ENCODE peak calls at places on chromosomes 11 and 22, in four cellular contexts. One of them, this sample, is unnamed.

GRCh38 chr11:134510171-134510570 is 98.1 kb upstream of the B3GAT1 start:
- DNase-seq in T-cell: no peak
- DNase-seq in AG08395: no peak
- DNase-seq in brain pericyte: no peak
- DNase-seq in this sample: no peak

GRCh38 chr11:75536786-75537629 is 11.3 kb upstream of the GDPD5 start:
- DNase-seq in T-cell: peak; percentile 18
- DNase-seq in AG08395: no peak
- DNase-seq in brain pericyte: no peak
- DNase-seq in this sample: no peak

GRCh38 chr11:66343176-66343575 is 1.7 kb downstream of the BRMS1 start:
- DNase-seq in T-cell: no peak
- DNase-seq in AG08395: no peak
- DNase-seq in brain pericyte: no peak
- DNase-seq in this sample: peak; percentile 10

GRCh38 chr11:1153951-1154487 is 3.7 kb upstream of the MUC5AC start:
- DNase-seq in T-cell: no peak
- DNase-seq in AG08395: peak; percentile 96
- DNase-seq in brain pericyte: peak; percentile 41
- DNase-seq in this sample: peak; percentile 73

GRCh38 chr11:1782026-1782696 is 18.4 kb upstream of the CTSD start:
- DNase-seq in T-cell: no peak
- DNase-seq in AG08395: no peak
- DNase-seq in brain pericyte: no peak
- DNase-seq in this sample: no peak

GRCh38 chr22:29224121-29224858 is 18.6 kb downstream of the EMID1 start:
- DNase-seq in T-cell: no peak
- DNase-seq in AG08395: no peak
- DNase-seq in brain pericyte: no peak
- DNase-seq in this sample: peak; percentile 67

GRCh38 chr11:118878187-118878586 is 5.5 kb upstream of the CXCR5 start:
- DNase-seq in T-cell: no peak
- DNase-seq in AG08395: no peak
- DNase-seq in brain pericyte: no peak
- DNase-seq in this sample: no peak

GRCh38 chr11:82871646-82872045 is 28.6 kb downstream of the PRCP start:
- DNase-seq in T-cell: no peak
- DNase-seq in AG08395: peak; percentile 8
- DNase-seq in brain pericyte: no peak
- DNase-seq in this sample: no peak

GRCh38 chr11:46892109-46892508 is 26.2 kb downstream of the LRP4 start:
- DNase-seq in T-cell: no peak
- DNase-seq in AG08395: no peak
- DNase-seq in brain pericyte: no peak
- DNase-seq in this sample: no peak

GRCh38 chr11:64207247-64208085 is 945 bp downstream of the FERMT3 start:
- DNase-seq in T-cell: peak; percentile 58
- DNase-seq in AG08395: peak; percentile 83
- DNase-seq in brain pericyte: no peak
- DNase-seq in this sample: peak; percentile 96

GRCh38 chr11:116110802-116111201 is 606.6 kb upstream of the CADM1 start:
- DNase-seq in T-cell: no peak
- DNase-seq in AG08395: no peak
- DNase-seq in brain pericyte: no peak
- DNase-seq in this sample: peak; percentile 51

GRCh38 chr11:59556883-59557205 is 45.5 kb downstream of the OR4D9 start:
- DNase-seq in T-cell: no peak
- DNase-seq in AG08395: no peak
- DNase-seq in brain pericyte: no peak
- DNase-seq in this sample: no peak

GRCh38 chr11:69199583-69200295 is 44.0 kb downstream of the SMIM38 start:
- DNase-seq in T-cell: no peak
- DNase-seq in AG08395: no peak
- DNase-seq in brain pericyte: no peak
- DNase-seq in this sample: no peak

GRCh38 chr22:33656808-33657628 is 263.3 kb downstream of the LARGE1 start:
- DNase-seq in T-cell: no peak
- DNase-seq in AG08395: peak; percentile 48
- DNase-seq in brain pericyte: no peak
- DNase-seq in this sample: no peak

GRCh38 chr11:40188848-40189247 is 1270.6 kb downstream of the LRRC4C start:
- DNase-seq in T-cell: no peak
- DNase-seq in AG08395: no peak
- DNase-seq in brain pericyte: no peak
- DNase-seq in this sample: no peak

GRCh38 chr11:58334708-58335107 is 24.2 kb downstream of the OR5B17 start:
- DNase-seq in T-cell: no peak
- DNase-seq in AG08395: peak; percentile 63
- DNase-seq in brain pericyte: peak; percentile 8
- DNase-seq in this sample: no peak

GRCh38 chr22:40058265-40058664 is 63.5 kb downstream of the FAM83F start:
- DNase-seq in T-cell: no peak
- DNase-seq in AG08395: no peak
- DNase-seq in brain pericyte: no peak
- DNase-seq in this sample: no peak

GRCh38 chr11:57935402-57936049 is 88.2 kb upstream of the OR9Q1 start:
- DNase-seq in T-cell: no peak
- DNase-seq in AG08395: no peak
- DNase-seq in brain pericyte: no peak
- DNase-seq in this sample: no peak

GRCh38 chr11:45451766-45452440 is 165.8 kb upstream of the SYT13 start:
- DNase-seq in T-cell: no peak
- DNase-seq in AG08395: no peak
- DNase-seq in brain pericyte: no peak
- DNase-seq in this sample: no peak

GRCh38 chr11:129657866-129658557 is 157.6 kb upstream of the TMEM45B start:
- DNase-seq in T-cell: no peak
- DNase-seq in AG08395: no peak
- DNase-seq in brain pericyte: no peak
- DNase-seq in this sample: no peak

GRCh38 chr11:46277313-46277622 is 194 bp upstream of the CREB3L1 start:
- DNase-seq in T-cell: no peak
- DNase-seq in AG08395: peak; percentile 76
- DNase-seq in brain pericyte: no peak
- DNase-seq in this sample: no peak

GRCh38 chr11:33636104-33636503 is 64.5 kb downstream of the C11orf91 start:
- DNase-seq in T-cell: no peak
- DNase-seq in AG08395: no peak
- DNase-seq in brain pericyte: no peak
- DNase-seq in this sample: no peak

This sample was measured in spleen.